ENCODE peak calls at places on chromosomes 2 and 18, in nine cellular contexts. C, W, P, B, I, Q, F, M and R are unnamed samples.

GRCh38 chr2:159169187-159169586 is 117.3 kb downstream of the WDSUB1 start:
- DNase-seq in B (no peak), M (no peak), P (no peak), C (peak; percentile 33), Q (no peak), W (no peak), I (no peak), F (no peak), R (no peak)

GRCh38 chr2:55168221-55169154 is 63.6 kb downstream of the CLHC1 start:
- DNase-seq in B (peak; percentile 42), C (peak; percentile 76), W (peak; percentile 29), P (peak; percentile 56), I (peak; percentile 40), Q (no peak), F (peak; percentile 55), M (peak; percentile 72), R (no peak)

GRCh38 chr2:73986085-73986680 is 1.5 kb downstream of the TET3 start:
- DNase-seq in F (no peak), I (no peak), M (no peak), B (no peak), P (peak; percentile 40), C (no peak), W (no peak), Q (no peak), R (no peak)

GRCh38 chr2:229153946-229154345 is 117.1 kb downstream of the PID1 start:
- DNase-seq in C (no peak), Q (no peak), F (no peak), M (no peak), I (no peak), P (no peak), B (no peak), W (no peak), R (no peak)

GRCh38 chr2:206231669-206232286 is 42.7 kb upstream of the ZDBF2 start:
- DNase-seq in P (no peak), B (no peak), F (no peak), I (no peak), C (no peak), M (no peak), Q (no peak), W (no peak), R (no peak)

GRCh38 chr2:46850742-46851141 is 64.9 kb downstream of the MCFD2 start:
- DNase-seq in W (no peak), I (no peak), F (no peak), M (peak; percentile 90), Q (no peak), P (peak; percentile 71), C (peak; percentile 93), B (peak; percentile 61), R (no peak)

GRCh38 chr2:100179806-100180205 is 37.4 kb upstream of the AFF3 start:
- DNase-seq in I (no peak), Q (no peak), P (no peak), M (no peak), B (no peak), F (no peak), C (no peak), W (no peak), R (no peak)

GRCh38 chr2:207478572-207478971 is 51.2 kb upstream of the CREB1 start:
- DNase-seq in Q (no peak), M (no peak), P (no peak), B (no peak), W (no peak), C (no peak), F (no peak), I (no peak), R (no peak)

GRCh38 chr18:48133675-48134251 is 203.3 kb upstream of the SMAD2 start:
- DNase-seq in W (no peak), I (no peak), Q (no peak), M (peak; percentile 22), C (peak; percentile 16), F (peak; percentile 59), P (peak; percentile 63), B (no peak), R (no peak)

GRCh38 chr2:67840460-67841068 is 222.2 kb downstream of the C1D start:
- DNase-seq in C (peak; percentile 87), W (peak; percentile 32), I (peak; percentile 25), B (peak; percentile 63), Q (peak; percentile 39), P (peak; percentile 62), F (peak; percentile 68), M (peak; percentile 51), R (no peak)

GRCh38 chr18:3593381-3593903 is 143.5 kb downstream of the TGIF1 start:
- DNase-seq in F (no peak), C (peak; percentile 91), P (no peak), M (peak; percentile 81), B (no peak), I (no peak), W (no peak), Q (peak; percentile 40), R (no peak)

GRCh38 chr2:79040967-79041582 is 15.6 kb downstream of the REG3G start:
- DNase-seq in M (no peak), P (no peak), F (no peak), C (no peak), B (no peak), W (no peak), I (no peak), Q (no peak), R (no peak)

GRCh38 chr2:84925336-84925723 is 19.9 kb downstream of the TMSB10 start:
- DNase-seq in I (no peak), P (no peak), C (no peak), Q (no peak), F (no peak), M (no peak), W (no peak), B (no peak), R (no peak)

GRCh38 chr18:74906189-74906588 is 302.8 kb downstream of the PTGR3 start:
- DNase-seq in M (no peak), B (no peak), F (no peak), P (no peak), I (no peak), W (no peak), C (peak; percentile 3), Q (no peak), R (no peak)

DNA sequence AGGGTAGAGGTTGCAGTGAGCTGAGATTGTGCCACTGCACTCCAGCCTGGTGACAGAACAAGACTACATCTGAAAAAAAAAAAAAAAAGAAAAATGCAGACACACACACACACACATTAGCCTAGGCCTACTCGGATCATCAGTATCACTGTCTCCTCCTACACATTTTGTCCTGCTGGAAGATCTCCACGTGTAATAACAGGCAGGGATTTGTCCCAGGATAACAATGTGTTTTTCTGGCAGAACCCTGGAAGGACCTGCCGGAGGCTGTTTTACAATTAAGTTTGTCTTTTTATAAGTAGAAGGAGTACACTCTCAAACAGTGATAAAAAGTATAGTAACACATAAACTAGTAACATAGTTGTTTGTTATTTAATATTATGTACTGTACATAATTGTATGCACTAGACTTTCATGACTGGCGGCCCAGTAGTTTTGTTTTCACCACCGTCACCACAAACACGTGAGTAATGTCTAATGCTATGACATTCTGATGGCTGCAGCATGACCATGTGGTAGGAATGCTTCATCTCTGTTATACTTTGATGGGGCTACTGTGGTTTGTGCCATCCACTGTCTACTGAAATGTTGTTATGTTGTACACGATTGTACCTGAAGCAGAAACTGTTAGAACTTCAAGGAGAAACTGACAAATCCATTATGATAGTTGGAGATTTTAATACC is 130.6 kb downstream of the ATP9B start:
- DNase-seq in C (peak; percentile 46), Q (no peak), M (no peak), F (no peak), P (no peak), I (no peak), W (no peak), B (no peak), R (no peak)
- TF ChIP-seq CTCF in C (no peak), Q (no peak), M (no peak), F (no peak), P (no peak), I (no peak), W (no peak), B (no peak), R (peak; percentile 34)

GRCh38 chr2:16750175-16750924 is 84.7 kb upstream of the CYRIA start:
- DNase-seq in P (no peak), F (no peak), C (no peak), Q (no peak), I (no peak), M (no peak), B (no peak), W (no peak), R (no peak)
- TF ChIP-seq CTCF in P (no peak), F (no peak), C (no peak), Q (no peak), I (no peak), M (no peak), B (no peak), W (no peak), R (no peak)

DNA sequence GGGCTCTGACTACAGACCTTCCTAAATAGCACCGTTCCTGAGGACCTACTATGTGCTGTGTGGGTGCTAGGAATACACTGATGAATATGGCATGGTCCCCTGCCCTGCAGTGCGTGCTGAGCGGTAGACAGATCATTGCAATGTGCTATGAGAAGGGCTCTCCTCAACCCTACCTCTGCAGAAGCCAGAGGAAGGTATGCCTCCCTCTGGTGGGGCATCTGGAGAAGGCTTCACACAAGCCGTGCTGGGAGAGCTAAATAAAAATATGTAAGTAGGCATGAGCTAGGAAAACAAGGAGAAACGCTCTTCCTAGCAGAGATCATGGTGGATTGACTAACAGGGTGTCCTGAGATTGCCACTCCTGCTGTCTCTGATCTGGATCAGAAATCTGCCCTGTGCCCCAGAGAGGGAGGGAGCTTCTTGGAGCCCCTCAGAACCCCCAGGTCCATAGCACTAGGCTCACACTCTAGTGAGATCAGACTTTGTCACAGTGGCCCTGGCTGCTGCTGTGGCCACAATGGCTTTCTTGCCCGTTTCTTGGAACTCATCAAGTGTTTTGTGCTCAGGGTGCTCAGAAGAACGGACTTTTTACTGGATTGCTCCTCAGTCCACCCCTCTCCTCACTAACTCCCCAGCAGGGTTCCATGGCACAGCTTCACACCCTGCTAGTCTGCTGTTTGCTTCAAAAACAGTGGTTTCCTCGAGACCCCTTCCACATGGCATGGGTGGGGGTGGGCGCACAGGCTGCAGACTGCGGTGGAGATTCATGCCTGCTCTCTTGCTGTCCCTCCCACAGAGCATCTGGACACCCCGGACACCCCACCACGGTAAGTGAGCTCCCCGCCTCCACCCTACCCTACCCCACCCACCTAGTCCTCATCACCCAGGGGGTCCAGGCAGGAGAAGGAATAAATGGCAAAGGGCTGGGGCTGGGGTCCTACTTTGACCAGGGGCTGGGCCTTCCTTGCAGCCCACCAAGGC is 14.2 kb downstream of the SIGLEC15 start:
- DNase-seq in B (no peak), I (no peak), M (peak; percentile 62), P (peak; percentile 67), Q (no peak), F (no peak), W (peak; percentile 10), C (peak; percentile 85), R (no peak)
- TF ChIP-seq CTCF in B (peak; percentile 50), I (no peak), M (peak; percentile 86), P (no peak), Q (peak; percentile 58), F (peak; percentile 41), W (peak; percentile 48), C (peak; percentile 89), R (peak; percentile 82)

DNA sequence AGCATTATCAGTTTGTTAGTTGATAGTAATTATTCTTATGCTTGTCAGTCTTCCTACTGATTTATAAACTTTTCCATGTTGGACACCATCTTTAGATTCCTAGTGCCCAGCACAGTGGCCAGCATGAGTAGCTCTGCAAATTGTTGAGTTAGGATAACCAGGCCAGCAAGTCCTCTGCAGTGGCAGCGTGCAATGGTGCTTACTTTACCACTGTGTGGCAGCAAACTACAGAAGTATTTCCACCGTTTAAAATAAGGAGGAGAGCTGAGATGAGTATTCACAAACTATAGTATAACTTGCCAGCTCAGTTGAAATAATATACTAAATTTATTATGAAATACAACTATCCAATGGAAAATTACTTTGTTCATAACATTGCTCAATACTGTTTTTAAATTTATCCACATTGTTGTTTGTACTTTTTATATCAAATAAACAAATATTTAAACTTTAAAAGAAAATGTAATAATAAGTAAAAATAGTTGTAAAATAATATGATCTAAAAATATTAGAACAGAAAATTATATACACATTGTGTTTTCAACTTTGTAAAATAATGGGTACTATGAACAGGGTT is 9.3 kb upstream of the THADA start:
- DNase-seq in F (no peak), M (peak; percentile 31), P (no peak), C (peak; percentile 72), W (peak; percentile 51), I (peak; percentile 28), B (no peak), Q (no peak), R (no peak)
- TF ChIP-seq CTCF in F (peak; percentile 21), M (peak; percentile 73), P (no peak), C (peak; percentile 71), W (peak; percentile 56), I (peak; percentile 47), B (no peak), Q (peak; percentile 62), R (peak; percentile 84)